ENCODE peak calls at places on chromosome 21, in ten cellular contexts. One of them, this sample, is unnamed.
A peak's percentile ranks its signal among the peaks of the same experiment; 100 is the strongest.

GRCh38 chr21:45551316-45551715 is 9.1 kb upstream of the SLC19A1 start:
- DNase-seq in prostate gland: no peak
- DNase-seq in SK-N-SH: no peak
- DNase-seq in mammary epithelial cell: peak; percentile 42
- DNase-seq in neural progenitor cell: no peak
- DNase-seq in kidney: peak; percentile 80
- DNase-seq in upper lobe of left lung: no peak
- DNase-seq in PC-3: peak; percentile 88
- DNase-seq in upper lobe of right lung: peak; percentile 46
- DNase-seq in K562: peak; percentile 34
- DNase-seq in this sample: peak; percentile 40

GRCh38 chr21:44517175-44517899 is 22.7 kb downstream of the KRTAP10-1 start:
- DNase-seq in prostate gland: no peak
- DNase-seq in SK-N-SH: peak; percentile 98
- DNase-seq in mammary epithelial cell: no peak
- DNase-seq in neural progenitor cell: no peak
- DNase-seq in kidney: peak; percentile 45
- DNase-seq in upper lobe of left lung: no peak
- DNase-seq in PC-3: no peak
- DNase-seq in upper lobe of right lung: peak; percentile 60
- DNase-seq in K562: peak; percentile 89
- DNase-seq in this sample: no peak

GRCh38 chr21:39867198-39867650 is at the start of gene PCP4:
- DNase-seq in prostate gland: peak; percentile 58
- DNase-seq in SK-N-SH: peak; percentile 71
- DNase-seq in mammary epithelial cell: peak; percentile 42
- DNase-seq in neural progenitor cell: peak; percentile 93
- DNase-seq in kidney: no peak
- DNase-seq in upper lobe of left lung: no peak
- DNase-seq in PC-3: peak; percentile 74
- DNase-seq in upper lobe of right lung: no peak
- DNase-seq in K562: peak; percentile 71
- DNase-seq in this sample: no peak

GRCh38 chr21:31343680-31344480 is at the start of gene TIAM1:
- DNase-seq in prostate gland: peak; percentile 33
- DNase-seq in SK-N-SH: peak; percentile 64
- DNase-seq in mammary epithelial cell: peak; percentile 89
- DNase-seq in neural progenitor cell: peak; percentile 68
- DNase-seq in kidney: no peak
- DNase-seq in upper lobe of left lung: peak; percentile 82
- DNase-seq in PC-3: peak; percentile 89
- DNase-seq in upper lobe of right lung: peak; percentile 81
- DNase-seq in K562: no peak
- DNase-seq in this sample: peak; percentile 81

GRCh38 chr21:39562791-39563770 is 49.7 kb upstream of the B3GALT5 start:
- DNase-seq in prostate gland: no peak
- DNase-seq in SK-N-SH: no peak
- DNase-seq in mammary epithelial cell: no peak
- DNase-seq in neural progenitor cell: no peak
- DNase-seq in kidney: no peak
- DNase-seq in upper lobe of left lung: no peak
- DNase-seq in PC-3: no peak
- DNase-seq in upper lobe of right lung: no peak
- DNase-seq in K562: no peak
- DNase-seq in this sample: no peak

GRCh38 chr21:44935533-44935927 is 4.3 kb upstream of the SLX9 start:
- DNase-seq in prostate gland: no peak
- DNase-seq in SK-N-SH: no peak
- DNase-seq in mammary epithelial cell: no peak
- DNase-seq in neural progenitor cell: no peak
- DNase-seq in kidney: peak; percentile 43
- DNase-seq in upper lobe of left lung: peak; percentile 37
- DNase-seq in PC-3: no peak
- DNase-seq in upper lobe of right lung: no peak
- DNase-seq in K562: peak; percentile 38
- DNase-seq in this sample: no peak

GRCh38 chr21:45127937-45128336 is 53.6 kb downstream of the ADARB1 start:
- DNase-seq in prostate gland: no peak
- DNase-seq in SK-N-SH: no peak
- DNase-seq in mammary epithelial cell: no peak
- DNase-seq in neural progenitor cell: no peak
- DNase-seq in kidney: no peak
- DNase-seq in upper lobe of left lung: no peak
- DNase-seq in PC-3: no peak
- DNase-seq in upper lobe of right lung: no peak
- DNase-seq in K562: no peak
- DNase-seq in this sample: no peak

GRCh38 chr21:32994305-32994704 is 31.4 kb upstream of the OLIG2 start:
- DNase-seq in prostate gland: no peak
- DNase-seq in SK-N-SH: peak; percentile 24
- DNase-seq in mammary epithelial cell: no peak
- DNase-seq in neural progenitor cell: no peak
- DNase-seq in kidney: no peak
- DNase-seq in upper lobe of left lung: no peak
- DNase-seq in PC-3: peak; percentile 65
- DNase-seq in upper lobe of right lung: no peak
- DNase-seq in K562: peak; percentile 20
- DNase-seq in this sample: peak; percentile 23

GRCh38 chr21:43188181-43188580 is 19.4 kb downstream of the CRYAA start:
- DNase-seq in prostate gland: no peak
- DNase-seq in SK-N-SH: no peak
- DNase-seq in mammary epithelial cell: no peak
- DNase-seq in neural progenitor cell: no peak
- DNase-seq in kidney: peak; percentile 22
- DNase-seq in upper lobe of left lung: peak; percentile 10
- DNase-seq in PC-3: no peak
- DNase-seq in upper lobe of right lung: peak; percentile 15
- DNase-seq in K562: no peak
- DNase-seq in this sample: no peak

GRCh38 chr21:17612023-17612564 is 607 bp downstream of the BTG3 start:
- DNase-seq in prostate gland: peak; percentile 25
- DNase-seq in SK-N-SH: peak; percentile 66
- DNase-seq in mammary epithelial cell: peak; percentile 83
- DNase-seq in neural progenitor cell: no peak
- DNase-seq in kidney: peak; percentile 84
- DNase-seq in upper lobe of left lung: peak; percentile 90
- DNase-seq in PC-3: no peak
- DNase-seq in upper lobe of right lung: peak; percentile 82
- DNase-seq in K562: no peak
- DNase-seq in this sample: peak; percentile 47

GRCh38 chr21:45401916-45402900 is 2.8 kb upstream of the COL18A1 start:
- DNase-seq in prostate gland: no peak
- DNase-seq in SK-N-SH: no peak
- DNase-seq in mammary epithelial cell: no peak
- DNase-seq in neural progenitor cell: no peak
- DNase-seq in kidney: peak; percentile 64
- DNase-seq in upper lobe of left lung: no peak
- DNase-seq in PC-3: no peak
- DNase-seq in upper lobe of right lung: peak; percentile 36
- DNase-seq in K562: no peak
- DNase-seq in this sample: no peak

GRCh38 chr21:38494688-38495087 is 3.6 kb downstream of the ERG start:
- DNase-seq in prostate gland: no peak
- DNase-seq in SK-N-SH: no peak
- DNase-seq in mammary epithelial cell: no peak
- DNase-seq in neural progenitor cell: no peak
- DNase-seq in kidney: peak; percentile 77
- DNase-seq in upper lobe of left lung: no peak
- DNase-seq in PC-3: no peak
- DNase-seq in upper lobe of right lung: no peak
- DNase-seq in K562: no peak
- DNase-seq in this sample: no peak

GRCh38 chr21:38413958-38414506 is 84.2 kb downstream of the ERG start:
- DNase-seq in prostate gland: no peak
- DNase-seq in SK-N-SH: no peak
- DNase-seq in mammary epithelial cell: no peak
- DNase-seq in neural progenitor cell: no peak
- DNase-seq in kidney: no peak
- DNase-seq in upper lobe of left lung: no peak
- DNase-seq in PC-3: no peak
- DNase-seq in upper lobe of right lung: no peak
- DNase-seq in K562: peak; percentile 7
- DNase-seq in this sample: no peak

DNA sequence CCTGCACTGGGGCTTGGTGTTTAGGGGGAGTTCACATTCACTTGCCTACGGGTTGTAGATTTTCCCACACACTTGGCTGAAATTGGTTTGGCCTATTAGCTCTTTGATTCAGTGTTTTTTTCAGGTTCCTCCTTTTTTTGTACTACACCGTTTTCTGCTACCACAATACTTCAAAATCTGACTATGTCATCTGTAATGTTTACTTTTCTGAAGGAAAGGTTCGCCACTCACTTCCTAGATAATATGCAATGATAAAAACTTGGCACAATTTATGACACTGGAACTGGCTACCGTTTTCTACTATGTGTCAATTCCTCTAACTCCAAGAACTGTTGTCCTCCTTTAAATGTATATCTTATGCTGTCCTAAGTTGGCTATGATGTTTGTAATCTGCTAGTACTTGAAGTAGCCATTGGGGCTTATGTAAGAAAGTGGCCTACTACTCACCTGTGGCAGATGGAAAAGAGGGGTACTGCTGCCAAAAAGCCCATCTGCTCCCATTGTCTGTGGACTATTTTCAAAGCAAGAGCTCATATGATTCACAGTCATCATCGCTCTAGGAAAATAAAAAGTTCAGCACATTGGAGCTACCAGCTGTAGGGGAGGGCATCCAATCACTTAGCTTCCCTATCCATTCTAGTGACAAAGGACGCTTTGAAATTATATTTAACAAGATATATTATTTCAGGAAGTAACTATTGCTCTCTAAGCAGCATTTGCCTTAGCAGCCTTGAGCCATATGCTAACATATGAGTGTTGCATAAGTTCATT is 42.4 kb upstream of the BACH1 start:
- DNase-seq in prostate gland: no peak
- DNase-seq in SK-N-SH: no peak
- DNase-seq in mammary epithelial cell: no peak
- DNase-seq in neural progenitor cell: no peak
- DNase-seq in kidney: no peak
- DNase-seq in upper lobe of left lung: no peak
- DNase-seq in PC-3: peak; percentile 87
- DNase-seq in upper lobe of right lung: no peak
- DNase-seq in K562: no peak
- DNase-seq in this sample: no peak
- H3K4me1 ChIP-seq in prostate gland: no peaks in the 10 kb centered on the region
- H3K4me1 ChIP-seq in SK-N-SH: no peaks in the 10 kb centered on the region
- H3K4me1 ChIP-seq in mammary epithelial cell: peaks cover 34% of the 10 kb centered on the region
- H3K4me1 ChIP-seq in neural progenitor cell: no peaks in the 10 kb centered on the region
- H3K4me1 ChIP-seq in kidney: no peaks in the 10 kb centered on the region
- H3K4me1 ChIP-seq in upper lobe of left lung: peaks cover 38% of the 10 kb centered on the region
- H3K4me1 ChIP-seq in PC-3: peaks cover 44% of the 10 kb centered on the region
- H3K4me1 ChIP-seq in upper lobe of right lung: peaks cover 6% of the 10 kb centered on the region
- H3K4me1 ChIP-seq in K562: no peaks in the 10 kb centered on the region
- H3K4me1 ChIP-seq in this sample: peaks cover 36% of the 10 kb centered on the region

DNA sequence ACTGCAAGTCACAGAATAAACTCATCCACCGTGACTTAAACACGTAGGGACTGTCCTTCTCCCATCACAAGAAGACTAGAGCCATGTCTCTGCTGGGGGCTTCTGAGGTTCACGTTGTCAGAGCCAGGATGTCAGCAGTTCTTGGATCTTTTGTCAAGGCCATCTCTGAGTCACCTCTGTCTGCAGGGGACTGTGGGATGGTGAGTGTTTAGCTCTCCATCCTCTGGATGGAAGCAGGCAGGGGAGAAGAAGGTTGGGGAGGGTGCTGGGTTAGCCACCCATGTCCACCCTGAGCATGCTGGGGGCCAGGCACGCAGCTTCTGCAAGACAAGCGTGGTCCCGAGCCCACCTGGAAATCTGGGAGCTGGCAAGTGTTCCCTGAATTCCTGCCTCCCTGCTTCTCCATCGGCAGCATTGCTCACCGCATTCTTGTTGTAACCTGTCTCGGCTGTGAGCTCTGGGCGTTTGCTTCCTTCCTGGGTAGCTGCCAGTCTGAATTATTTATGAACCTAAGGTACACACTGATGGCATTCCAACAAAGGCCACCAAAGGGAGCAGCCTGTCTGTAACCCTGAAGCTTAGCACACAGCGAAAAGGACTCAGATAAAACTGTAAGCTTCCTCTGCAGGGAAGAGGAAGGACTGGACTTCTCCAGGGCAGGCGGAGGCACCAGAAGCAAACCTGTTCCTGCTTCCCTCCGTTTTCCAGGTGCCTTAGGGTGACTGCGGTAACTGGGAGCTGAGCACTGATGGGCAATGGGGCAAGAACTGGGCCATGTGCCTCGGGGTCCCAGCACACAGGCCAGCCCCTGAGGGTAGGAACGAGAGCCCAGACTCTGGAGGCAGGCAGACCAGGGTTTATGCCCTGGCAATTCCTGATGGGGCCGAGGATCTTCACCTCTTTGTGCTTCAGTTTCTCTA is 88.6 kb downstream of the RIPK4 start:
- DNase-seq in prostate gland: peak; percentile 96
- DNase-seq in SK-N-SH: no peak
- DNase-seq in mammary epithelial cell: peak; percentile 94
- DNase-seq in neural progenitor cell: no peak
- DNase-seq in kidney: peak; percentile 81
- DNase-seq in upper lobe of left lung: peak; percentile 40
- DNase-seq in PC-3: peak; percentile 99
- DNase-seq in upper lobe of right lung: peak; percentile 76
- DNase-seq in K562: no peak
- DNase-seq in this sample: peak; percentile 93
- TF ChIP-seq CTCF in prostate gland: no peak
- TF ChIP-seq CTCF in SK-N-SH: no peak
- TF ChIP-seq CTCF in mammary epithelial cell: peak; percentile 44
- TF ChIP-seq CTCF in neural progenitor cell: no peak
- TF ChIP-seq CTCF in kidney: no peak
- TF ChIP-seq CTCF in upper lobe of left lung: no peak
- TF ChIP-seq CTCF in PC-3: no peak
- TF ChIP-seq CTCF in upper lobe of right lung: no peak
- TF ChIP-seq CTCF in K562: no peak
- TF ChIP-seq CTCF in this sample: peak; percentile 51

DNA sequence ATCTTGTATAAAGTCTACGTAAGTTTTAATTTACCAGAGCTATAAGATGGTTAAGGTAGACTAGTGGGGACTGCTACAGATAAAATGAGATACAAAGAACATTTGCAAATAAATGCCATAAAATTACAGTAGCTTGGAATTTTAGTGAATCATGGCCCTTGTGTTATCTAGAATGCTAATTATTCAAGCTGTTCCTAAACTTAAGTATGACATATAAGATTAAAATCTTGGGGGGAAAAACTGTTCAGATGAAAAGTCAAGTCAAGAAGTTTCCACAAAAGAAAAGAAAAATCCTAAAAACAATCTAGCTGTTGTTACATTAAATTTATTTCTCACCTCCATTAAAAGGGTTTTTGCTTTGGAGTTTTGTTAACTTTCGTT is 51.7 kb downstream of the SIM2 start:
- DNase-seq in prostate gland: no peak
- DNase-seq in SK-N-SH: no peak
- DNase-seq in mammary epithelial cell: no peak
- DNase-seq in neural progenitor cell: no peak
- DNase-seq in kidney: no peak
- DNase-seq in upper lobe of left lung: no peak
- DNase-seq in PC-3: no peak
- DNase-seq in upper lobe of right lung: no peak
- DNase-seq in K562: no peak
- DNase-seq in this sample: no peak
- H3K4me1 ChIP-seq in prostate gland: no peaks in the 10 kb centered on the region
- H3K4me1 ChIP-seq in SK-N-SH: peaks cover 4% of the 10 kb centered on the region
- H3K4me1 ChIP-seq in mammary epithelial cell: peaks cover 8% of the 10 kb centered on the region
- H3K4me1 ChIP-seq in neural progenitor cell: peaks cover 70% of the 10 kb centered on the region
- H3K4me1 ChIP-seq in kidney: peaks cover 2% of the 10 kb centered on the region
- H3K4me1 ChIP-seq in upper lobe of left lung: peaks cover 12% of the 10 kb centered on the region
- H3K4me1 ChIP-seq in PC-3: peaks cover 10% of the 10 kb centered on the region
- H3K4me1 ChIP-seq in upper lobe of right lung: peaks cover 4% of the 10 kb centered on the region
- H3K4me1 ChIP-seq in K562: peaks cover 13% of the 10 kb centered on the region
- H3K4me1 ChIP-seq in this sample: no peaks in the 10 kb centered on the region

GRCh38 chr21:26844258-26845065 is 747 bp downstream of the ADAMTS1 start:
- DNase-seq in prostate gland: peak; percentile 26
- DNase-seq in SK-N-SH: peak; percentile 73
- DNase-seq in mammary epithelial cell: peak; percentile 64
- DNase-seq in neural progenitor cell: peak; percentile 74
- DNase-seq in kidney: peak; percentile 89
- DNase-seq in upper lobe of left lung: peak; percentile 89
- DNase-seq in PC-3: peak; percentile 33
- DNase-seq in upper lobe of right lung: peak; percentile 74
- DNase-seq in K562: no peak
- DNase-seq in this sample: no peak
- TF ChIP-seq CTCF in prostate gland: no peak
- TF ChIP-seq CTCF in SK-N-SH: peak; percentile 20
- TF ChIP-seq CTCF in mammary epithelial cell: no peak
- TF ChIP-seq CTCF in neural progenitor cell: no peak
- TF ChIP-seq CTCF in kidney: no peak
- TF ChIP-seq CTCF in upper lobe of left lung: no peak
- TF ChIP-seq CTCF in PC-3: no peak
- TF ChIP-seq CTCF in upper lobe of right lung: no peak
- TF ChIP-seq CTCF in K562: no peak
- TF ChIP-seq CTCF in this sample: no peak